ENCODE peak calls at places on chromosomes 7 and 10, in four cellular contexts. K is mammary epithelial cell, B is fibroblast of lung, H is astrocyte. U is an unnamed sample. For H3K4me1 and H3K9me3, the result is how much of the 10 kb centered on the place peaks cover.

GRCh38 chr10:28912017-28912783 is 234.9 kb downstream of the BAMBI start:
- DNase-seq in K (no peak), B (no peak), H (no peak), U (no peak)

GRCh38 chr7:43117025-43117424 is 4.6 kb downstream of the HECW1 start:
- DNase-seq in K (no peak), H (peak), B (peak), U (peak)

GRCh38 chr7:80722596-80723141 is 84.2 kb downstream of the CD36 start:
- DNase-seq in B (peak), H (peak), K (peak), U (peak)

GRCh38 chr10:43395571-43396060 is 13.4 kb downstream of the HNRNPF start:
- DNase-seq in H (no peak), K (no peak), B (peak), U (peak)

GRCh38 chr7:55887786-55888185 is 530 bp downstream of the ZNF713 start:
- DNase-seq in H (no peak), B (peak), K (no peak), U (no peak)

GRCh38 chr10:1591742-1592141 is 145.6 kb downstream of the ADARB2 start:
- DNase-seq in B (no peak), H (no peak), K (no peak), U (no peak)

GRCh38 chr7:104643587-104644217 is 315.3 kb downstream of the LHFPL3 start:
- DNase-seq in H (no peak), K (peak), B (peak), U (peak)

GRCh38 chr10:131214521-131215244 is 96.8 kb downstream of the TCERG1L start:
- DNase-seq in H (no peak), K (no peak), B (no peak), U (no peak)

GRCh38 chr7:130160455-130160854 is 44.8 kb downstream of the TMEM209 start:
- DNase-seq in H (no peak), B (no peak), K (no peak), U (no peak)

GRCh38 chr7:78073470-78074382 is 275.2 kb downstream of the PHTF2 start:
- DNase-seq in B (peak), H (peak), K (no peak), U (no peak)

GRCh38 chr10:102043456-102043855 is 12.5 kb downstream of the ARMH3 start:
- DNase-seq in B (no peak), K (no peak), H (no peak), U (peak)

GRCh38 chr7:149496642-149497391 is 792 bp downstream of the ZNF746 start:
- DNase-seq in K (peak), B (peak), H (peak), U (peak)

GRCh38 chr10:79094412-79095175 is 25.8 kb downstream of the ZMIZ1 start:
- DNase-seq in B (no peak), H (no peak), K (no peak), U (no peak)
- H3K4me1 ChIP-seq in B (under half), H (half or more), K (under half), U (half or more)

GRCh38 chr7:155466814-155467675 is 9.1 kb downstream of the EN2 start:
- DNase-seq in K (no peak), H (no peak), B (no peak), U (no peak)

GRCh38 chr7:155466142-155466813 is 8.3 kb downstream of the EN2 start:
- DNase-seq in K (no peak), B (no peak), H (no peak), U (no peak)

GRCh38 chr7:155464948-155465739 is 7.2 kb downstream of the EN2 start:
- DNase-seq in K (no peak), B (no peak), H (no peak), U (no peak)

GRCh38 chr7:155464183-155464582 is 6.3 kb downstream of the EN2 start:
- DNase-seq in K (no peak), B (no peak), H (no peak), U (no peak)

DNA sequence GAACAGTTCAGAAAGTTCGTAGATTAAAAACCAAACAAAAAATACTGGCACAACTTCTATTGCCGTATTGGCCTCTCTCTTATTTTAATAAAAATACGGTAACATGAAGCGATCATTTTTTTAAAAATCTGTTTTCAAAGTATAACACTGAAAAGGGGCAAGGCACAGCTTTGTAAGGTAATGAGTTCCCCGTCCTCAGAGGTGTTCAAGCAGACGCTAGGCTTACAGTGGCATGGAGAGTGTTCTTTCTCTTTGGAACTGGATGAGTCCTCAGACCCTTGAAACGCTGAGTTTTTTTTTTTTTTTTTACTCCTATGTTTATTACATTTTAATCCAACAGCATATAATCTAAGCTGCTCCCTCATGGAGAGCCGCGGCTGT is 7.8 kb downstream of the EN2 start:
- DNase-seq in K (no peak), B (no peak), H (no peak), U (no peak)
- H3K9me3 ChIP-seq in K (under half), B (under half), H (under half), U (under half)

DNA sequence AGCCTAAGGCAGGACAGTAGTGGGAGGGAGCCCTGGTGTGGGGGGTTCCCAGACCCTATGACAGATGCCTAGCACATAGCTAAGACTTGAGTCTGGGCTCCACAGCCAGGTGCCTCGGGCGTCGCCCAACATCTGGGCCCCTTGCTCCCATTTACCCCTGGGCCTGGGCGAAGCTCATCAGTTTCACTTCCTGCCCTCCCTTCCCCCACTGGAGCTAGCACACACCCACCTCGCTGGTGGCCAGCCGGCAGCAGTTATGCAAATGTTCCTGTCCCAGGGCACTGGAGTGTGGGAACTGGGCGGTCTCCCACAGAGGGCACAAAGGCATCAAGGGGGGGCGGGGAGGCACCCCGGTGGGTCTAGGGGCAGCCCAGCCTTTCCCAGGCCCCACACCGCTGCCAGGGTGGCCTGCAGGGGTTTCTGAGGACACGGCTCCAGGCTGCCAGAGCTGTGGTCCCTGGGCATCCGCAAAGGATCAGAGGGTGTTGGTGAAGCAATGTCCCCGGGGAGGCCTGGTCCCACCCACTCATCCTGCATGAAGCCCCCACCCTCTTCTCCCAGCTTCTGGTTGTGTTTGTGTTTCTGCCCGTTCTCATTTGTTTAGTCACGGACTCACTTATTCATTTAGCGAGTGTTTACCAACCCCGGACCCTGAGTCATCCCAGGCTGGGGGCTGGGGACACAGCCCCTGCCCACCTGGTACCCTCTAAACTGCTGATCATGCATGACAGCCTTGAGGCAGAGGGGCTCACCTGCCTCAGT is 20.4 kb downstream of the SH2B2 start:
- DNase-seq in K (no peak), B (peak), H (peak), U (no peak)
- H3K9ac ChIP-seq in K (no peak), B (peak), H (peak), U (no peak)

GRCh38 chr10:127986543-127987466 is 79.9 kb downstream of the PTPRE start:
- DNase-seq in H (peak), B (peak), K (no peak), U (no peak)

GRCh38 chr10:127991543-127992255 is 84.8 kb downstream of the PTPRE start:
- DNase-seq in B (peak), K (no peak), H (peak), U (no peak)

GRCh38 chr10:127990846-127991542 is 84.1 kb downstream of the PTPRE start:
- DNase-seq in B (peak), K (peak), H (peak), U (no peak)

GRCh38 chr10:127987467-127988380 is 80.8 kb downstream of the PTPRE start:
- DNase-seq in K (no peak), B (no peak), H (no peak), U (no peak)

GRCh38 chr10:127989481-127989964 is 82.6 kb downstream of the PTPRE start:
- DNase-seq in B (peak), K (no peak), H (peak), U (no peak)
- H3K4me1 ChIP-seq in B (under half), K (under half), H (under half), U (under half)

DNA sequence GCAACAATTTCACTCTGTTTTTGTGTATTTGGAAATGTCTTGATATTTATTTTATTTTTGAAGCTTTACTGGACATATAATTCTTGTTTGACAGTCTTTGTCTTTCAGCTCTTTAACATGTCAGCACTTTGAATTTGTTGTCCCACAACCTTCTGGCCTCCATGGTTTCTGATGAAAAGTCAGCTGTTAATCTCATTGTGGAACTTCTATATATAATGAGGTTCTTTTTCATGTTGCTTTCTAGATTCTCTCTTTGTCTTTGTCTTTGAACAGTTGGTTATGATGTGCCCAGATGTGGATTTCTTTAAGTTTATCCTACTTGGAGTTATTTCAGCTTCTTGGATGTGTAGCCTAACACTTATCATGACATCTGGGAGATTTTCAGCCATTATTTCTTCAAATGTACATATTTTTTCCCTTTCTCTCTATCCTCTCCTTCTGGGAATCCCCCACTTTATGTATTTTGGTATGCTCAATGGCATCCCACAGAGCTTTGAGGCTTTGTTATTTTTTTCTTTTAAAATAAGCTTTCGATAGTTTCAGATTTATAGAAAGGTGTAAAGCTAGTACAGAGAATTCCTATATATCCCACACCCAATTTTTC is 9.5 kb upstream of the LMTK2 start:
- DNase-seq in K (peak), B (no peak), H (no peak), U (no peak)
- H3K9me3 ChIP-seq in K (under half), B (under half), H (under half), U (half or more)

GRCh38 chr7:91085175-91085574 is 179.1 kb upstream of the FZD1 start:
- DNase-seq in K (no peak), B (no peak), H (no peak), U (no peak)

GRCh38 chr7:91080351-91080750 is 183.9 kb upstream of the FZD1 start:
- DNase-seq in H (no peak), K (no peak), B (peak), U (no peak)

GRCh38 chr7:91082038-91082437 is 182.2 kb upstream of the FZD1 start:
- DNase-seq in K (no peak), B (peak), H (peak), U (peak)

GRCh38 chr7:91083855-91084644 is 180.2 kb upstream of the FZD1 start:
- DNase-seq in H (no peak), B (no peak), K (no peak), U (peak)

GRCh38 chr7:91082854-91083495 is 181.3 kb upstream of the FZD1 start:
- DNase-seq in K (no peak), B (peak), H (peak), U (peak)
- H3K9ac ChIP-seq in K (no peak), B (no peak), H (no peak), U (peak)

DNA sequence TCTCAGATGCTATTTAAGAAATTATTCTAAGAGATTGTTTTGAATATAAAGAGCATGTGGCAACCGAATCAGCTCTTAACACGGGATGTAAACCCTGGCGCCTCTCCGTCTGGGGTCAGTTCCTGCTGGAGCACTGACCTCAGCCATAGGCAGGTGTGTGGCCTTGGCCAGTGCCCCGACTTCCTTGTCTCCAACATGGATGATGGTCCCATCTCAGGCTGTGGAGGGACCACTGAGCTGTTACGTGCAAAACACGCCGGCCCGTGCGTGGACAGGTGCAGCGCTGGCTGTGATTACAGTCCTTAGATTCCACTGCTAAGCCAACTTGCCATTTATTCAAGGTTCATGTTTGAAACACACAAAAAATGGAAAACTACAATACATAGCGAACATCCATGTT is 59.9 kb downstream of the C10orf143 start:
- DNase-seq in K (no peak), B (no peak), H (no peak), U (no peak)
- H3K4me1 ChIP-seq in K (under half), B (under half), H (under half), U (under half)